ENCODE peak calls at places on chromosome 9, in six cellular contexts. J, Y, F, X, H and C are unnamed samples.

GRCh38 chr9:71733176-71733575 is 35.1 kb downstream of the CEMIP2 start:
- DNase-seq in H (no peak), J (no peak), F (no peak), X (no peak), Y (no peak), C (no peak)

GRCh38 chr9:89635007-89635742 is 30.4 kb downstream of the GADD45G start:
- DNase-seq in X (peak), H (no peak), J (peak), F (peak), Y (no peak), C (peak)

GRCh38 chr9:87194471-87194870 is 247.2 kb upstream of the GAS1 start:
- DNase-seq in J (no peak), Y (no peak), F (peak), H (no peak), X (no peak), C (peak)

GRCh38 chr9:111356567-111357244 is 26.7 kb upstream of the OR2K2 start:
- DNase-seq in X (no peak), F (peak), H (peak), Y (peak), J (no peak), C (peak)

GRCh38 chr9:130977811-130978221 is 31.2 kb upstream of the LAMC3 start:
- DNase-seq in X (no peak), H (no peak), J (no peak), F (no peak), Y (no peak), C (no peak)

GRCh38 chr9:103991698-103992097 is 102.4 kb upstream of the SMC2 start:
- DNase-seq in H (no peak), Y (peak), F (peak), X (no peak), J (no peak), C (peak)

GRCh38 chr9:12426198-12426864 is 266.9 kb upstream of the TYRP1 start:
- DNase-seq in X (no peak), J (no peak), Y (no peak), F (peak), H (no peak), C (no peak)

GRCh38 chr9:76701441-76702031 is 62.7 kb upstream of the PCA3 start:
- DNase-seq in H (no peak), J (no peak), F (no peak), X (no peak), Y (no peak), C (no peak)

GRCh38 chr9:86577420-86578333 is 223.5 kb upstream of the TUT7 start:
- DNase-seq in X (no peak), Y (no peak), F (no peak), J (no peak), H (no peak), C (no peak)

GRCh38 chr9:79581388-79581787 is 9.6 kb downstream of the TLE4 start:
- DNase-seq in H (no peak), J (peak), F (peak), X (no peak), Y (no peak), C (no peak)

GRCh38 chr9:26169684-26170083 is 491.4 kb upstream of the TUSC1 start:
- DNase-seq in J (no peak), H (no peak), X (no peak), F (no peak), Y (no peak), C (no peak)

GRCh38 chr9:130999265-130999623 is 9.7 kb upstream of the LAMC3 start:
- DNase-seq in F (no peak), Y (no peak), X (no peak), J (no peak), H (no peak), C (no peak)

GRCh38 chr9:97752274-97752673 is 55.1 kb upstream of the XPA start:
- DNase-seq in F (no peak), Y (no peak), X (no peak), H (no peak), J (no peak), C (no peak)

GRCh38 chr9:34123682-34124081 is 2.8 kb downstream of the DCAF12 start:
- DNase-seq in X (peak), F (no peak), J (peak), H (no peak), Y (peak), C (no peak)

GRCh38 chr9:129725841-129726251 is 27.0 kb downstream of the PTGES start:
- DNase-seq in X (no peak), F (no peak), J (no peak), Y (no peak), H (no peak), C (no peak)

GRCh38 chr9:5553211-5553610 is 42.9 kb downstream of the PDCD1LG2 start:
- DNase-seq in X (no peak), J (no peak), F (peak), H (no peak), Y (no peak), C (peak)

GRCh38 chr9:69546265-69546664 is 125.9 kb downstream of the APBA1 start:
- DNase-seq in F (no peak), J (no peak), X (no peak), Y (no peak), H (no peak), C (no peak)

GRCh38 chr9:136726631-136727191 is 14.3 kb downstream of the DIPK1B start:
- DNase-seq in J (peak), X (peak), Y (peak), H (peak), F (no peak), C (no peak)

GRCh38 chr9:108057421-108058136 is 568.0 kb upstream of the KLF4 start:
- DNase-seq in F (peak), J (peak), X (peak), H (no peak), Y (no peak), C (peak)

GRCh38 chr9:77892955-77893514 is 138.6 kb downstream of the GNAQ start:
- DNase-seq in X (no peak), F (no peak), H (no peak), Y (no peak), J (no peak), C (no peak)

GRCh38 chr9:133579601-133580415 is 29.4 kb downstream of the FAM163B start:
- DNase-seq in H (no peak), X (no peak), J (no peak), Y (no peak), F (no peak), C (no peak)

GRCh38 chr9:94804917-94805544 is 78.5 kb downstream of the AOPEP start:
- DNase-seq in H (no peak), J (peak), F (no peak), Y (no peak), X (no peak), C (no peak)

GRCh38 chr9:136684339-136684738 is 2.9 kb downstream of the AGPAT2 start:
- DNase-seq in F (no peak), H (no peak), Y (no peak), X (no peak), J (no peak), C (no peak)

GRCh38 chr9:112377684-112378344 is 2.1 kb upstream of the HSDL2 start:
- DNase-seq in F (no peak), X (no peak), Y (no peak), H (no peak), J (peak), C (no peak)
- H3K4me3 ChIP-seq in F (peak), X (no peak), Y (peak), H (peak), J (peak), C (peak)

GRCh38 chr9:128190013-128190412 is 1.4 kb downstream of the CIZ1 start:
- DNase-seq in X (no peak), Y (peak), H (no peak), F (no peak), J (peak), C (no peak)
- H3K4me3 ChIP-seq in X (no peak), Y (no peak), H (no peak), F (peak), J (peak), C (peak)

DNA sequence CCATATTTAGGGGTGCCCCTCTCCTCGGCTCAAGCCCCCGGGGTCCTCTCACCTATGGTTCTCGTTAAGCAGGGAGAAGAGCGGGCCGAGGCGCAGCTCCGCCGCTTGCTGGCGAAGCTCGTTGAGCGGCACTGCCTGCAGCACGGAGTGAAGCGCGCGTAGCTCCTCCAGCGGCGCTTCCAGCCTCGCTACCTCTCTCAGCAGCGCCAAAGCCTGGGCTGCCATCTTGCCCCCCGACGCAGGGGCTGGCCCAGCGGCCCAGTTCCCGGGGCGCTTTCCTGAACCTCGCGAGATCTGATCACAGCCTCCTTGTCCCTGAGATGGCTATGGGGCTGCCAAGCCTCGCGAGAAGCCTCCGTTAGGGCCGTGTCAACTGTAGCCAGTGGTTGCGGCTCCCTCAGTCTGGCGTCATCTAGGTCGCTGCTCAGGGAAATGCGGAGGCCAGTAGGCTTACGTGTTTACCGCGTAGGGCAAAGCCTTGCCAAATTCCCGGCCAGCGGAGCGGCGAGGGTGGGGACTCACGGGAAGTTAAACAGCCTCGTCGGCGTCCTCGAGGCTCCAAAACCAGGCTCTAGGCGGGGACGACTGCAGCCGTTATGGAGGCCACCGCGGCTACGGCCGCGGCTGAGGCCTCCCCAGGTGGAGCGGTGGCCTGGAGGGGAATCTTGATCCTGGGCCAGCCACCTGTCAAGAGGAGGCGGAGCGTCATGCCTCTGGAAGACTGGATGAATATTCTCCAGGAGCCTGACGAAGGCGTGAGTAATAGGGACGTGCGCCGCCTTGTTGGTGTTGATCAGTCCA is at the start of gene PSMD5:
- DNase-seq in F (peak), J (peak), Y (peak), X (peak), H (peak), C (peak)
- H3K4me3 ChIP-seq in F (peak), J (peak), Y (peak), X (peak), H (peak), C (peak)

GRCh38 chr9:126392662-126393383 is 66.2 kb downstream of the MVB12B start:
- DNase-seq in Y (no peak), H (no peak), J (no peak), X (no peak), F (no peak), C (no peak)

GRCh38 chr9:126393876-126394275 is 67.2 kb downstream of the MVB12B start:
- DNase-seq in F (peak), H (no peak), Y (no peak), J (no peak), X (no peak), C (no peak)

GRCh38 chr9:126389958-126390357 is 63.3 kb downstream of the MVB12B start:
- DNase-seq in J (no peak), Y (peak), H (no peak), X (peak), F (no peak), C (no peak)

GRCh38 chr9:126390923-126391322 is 64.3 kb downstream of the MVB12B start:
- DNase-seq in Y (no peak), H (no peak), X (peak), F (no peak), J (no peak), C (no peak)

GRCh38 chr9:126391713-126392661 is 65.4 kb downstream of the MVB12B start:
- DNase-seq in Y (no peak), J (no peak), F (no peak), H (no peak), X (no peak), C (no peak)
- H3K4me3 ChIP-seq in Y (no peak), J (no peak), F (no peak), H (no peak), X (no peak), C (no peak)

DNA sequence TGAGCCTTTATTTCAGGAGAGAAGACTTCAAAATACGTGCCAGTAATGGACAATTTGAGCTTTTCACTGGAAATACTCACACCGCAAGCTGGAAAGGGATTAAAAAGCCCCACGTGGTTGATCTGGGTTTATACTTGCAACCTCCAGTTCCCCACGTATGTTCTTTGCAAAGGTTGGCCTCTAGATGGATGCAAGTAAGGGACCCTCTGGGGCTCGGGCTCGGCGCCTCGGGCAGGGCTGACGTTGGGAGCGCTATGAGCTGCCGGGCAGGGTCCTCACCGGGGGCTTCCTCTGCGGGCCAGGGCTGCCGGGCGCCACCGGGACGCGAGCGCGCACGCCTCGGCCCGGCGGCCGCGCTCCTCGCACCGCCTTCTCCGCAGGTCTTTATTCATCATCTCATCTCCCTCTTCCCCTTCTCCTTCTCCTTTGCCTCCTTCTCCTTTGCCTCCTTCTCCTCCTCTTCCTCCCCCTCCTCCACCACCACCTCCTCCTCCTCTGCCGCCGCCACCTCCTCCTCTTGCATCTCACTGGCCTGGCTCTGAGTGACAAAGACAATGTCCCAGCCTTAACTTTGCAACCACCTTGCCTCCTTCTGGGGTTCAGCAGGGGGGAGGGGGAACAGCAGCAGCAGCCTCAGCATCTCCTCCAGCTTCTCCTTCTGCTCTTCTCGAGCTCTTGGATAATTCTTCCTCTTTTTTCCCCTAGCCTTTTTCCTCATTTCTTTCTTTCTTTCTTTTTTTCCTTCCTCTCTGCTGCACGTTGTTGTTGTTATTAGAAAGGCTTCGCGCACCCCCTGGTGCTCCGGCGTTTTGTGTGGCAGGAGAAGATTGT is 636 bp upstream of the ZNF462 start:
- DNase-seq in F (peak), X (no peak), J (peak), Y (no peak), H (no peak), C (no peak)
- H3K4me3 ChIP-seq in F (peak), X (no peak), J (peak), Y (peak), H (peak), C (peak)